ENCODE peak calls at places on chromosomes 16 and 17, in four cellular contexts. One of them, this sample, is unnamed.

GRCh38 chr17:74682028-74682427 is 30.7 kb downstream of the CD300LF start:
- DNase-seq in K562: no peak
- DNase-seq in HCT116: no peak
- DNase-seq in HepG2: no peak
- DNase-seq in this sample: no peak

GRCh38 chr16:77594798-77595625 is 127.3 kb upstream of the NUDT7 start:
- DNase-seq in K562: no peak
- DNase-seq in HCT116: no peak
- DNase-seq in HepG2: no peak
- DNase-seq in this sample: peak

GRCh38 chr16:47965439-47965838 is 190.4 kb downstream of the ABCC12 start:
- DNase-seq in K562: no peak
- DNase-seq in HCT116: no peak
- DNase-seq in HepG2: no peak
- DNase-seq in this sample: no peak

GRCh38 chr16:8861563-8862308 is 7.1 kb downstream of the CARHSP1 start:
- DNase-seq in HepG2: peak
- DNase-seq in K562: no peak
- DNase-seq in HCT116: no peak
- DNase-seq in this sample: no peak

GRCh38 chr16:57475711-57476339 is 10.5 kb downstream of the DOK4 start:
- DNase-seq in HepG2: peak
- DNase-seq in HCT116: peak
- DNase-seq in K562: peak
- DNase-seq in this sample: peak

GRCh38 chr16:18048858-18049257 is 287.7 kb downstream of the NPIPA8 start:
- DNase-seq in HepG2: no peak
- DNase-seq in HCT116: no peak
- DNase-seq in K562: no peak
- DNase-seq in this sample: no peak

GRCh38 chr17:79986441-79987186 is 49.1 kb downstream of the TBC1D16 start:
- DNase-seq in HepG2: peak
- DNase-seq in HCT116: no peak
- DNase-seq in K562: no peak
- DNase-seq in this sample: no peak

GRCh38 chr16:23950898-23951297 is 115.1 kb downstream of the PRKCB start:
- DNase-seq in HCT116: no peak
- DNase-seq in K562: no peak
- DNase-seq in HepG2: no peak
- DNase-seq in this sample: no peak

GRCh38 chr16:62225675-62226074 is 189.4 kb upstream of the CDH8 start:
- DNase-seq in HCT116: no peak
- DNase-seq in K562: peak
- DNase-seq in HepG2: peak
- DNase-seq in this sample: no peak

GRCh38 chr16:23258919-23259237 is 43.2 kb upstream of the SCNN1B start:
- DNase-seq in HCT116: no peak
- DNase-seq in HepG2: no peak
- DNase-seq in K562: no peak
- DNase-seq in this sample: no peak

GRCh38 chr17:79043191-79043930 is 19.4 kb downstream of the C1QTNF1 start:
- DNase-seq in HepG2: no peak
- DNase-seq in HCT116: no peak
- DNase-seq in K562: no peak
- DNase-seq in this sample: no peak

GRCh38 chr17:43171761-43172487 is 910 bp downstream of the NBR1 start:
- DNase-seq in HepG2: peak
- DNase-seq in HCT116: peak
- DNase-seq in K562: no peak
- DNase-seq in this sample: peak

GRCh38 chr16:87365021-87365713 is 18.4 kb downstream of the FBXO31 start:
- DNase-seq in K562: no peak
- DNase-seq in HepG2: no peak
- DNase-seq in HCT116: no peak
- DNase-seq in this sample: no peak

GRCh38 chr17:77541995-77542394 is 401.2 kb downstream of the SEC14L1 start:
- DNase-seq in HCT116: no peak
- DNase-seq in K562: peak
- DNase-seq in HepG2: no peak
- DNase-seq in this sample: no peak

GRCh38 chr17:57756941-57757340 is 11.8 kb upstream of the CCDC182 start:
- DNase-seq in K562: no peak
- DNase-seq in HepG2: peak
- DNase-seq in HCT116: no peak
- DNase-seq in this sample: no peak

GRCh38 chr17:6423931-6424330 is 11.0 kb downstream of the AIPL1 start:
- DNase-seq in K562: no peak
- DNase-seq in HepG2: no peak
- DNase-seq in HCT116: no peak
- DNase-seq in this sample: no peak

GRCh38 chr16:49013727-49014080 is 267.9 kb downstream of the CBLN1 start:
- DNase-seq in HCT116: no peak
- DNase-seq in K562: no peak
- DNase-seq in HepG2: no peak
- DNase-seq in this sample: no peak

GRCh38 chr17:11559601-11560000 is 38.7 kb upstream of the DNAH9 start:
- DNase-seq in HepG2: no peak
- DNase-seq in HCT116: no peak
- DNase-seq in K562: no peak
- DNase-seq in this sample: no peak

GRCh38 chr17:18026408-18026776 is 12.6 kb downstream of the ATPAF2 start:
- DNase-seq in HepG2: no peak
- DNase-seq in K562: no peak
- DNase-seq in HCT116: no peak
- DNase-seq in this sample: peak

GRCh38 chr17:45388604-45389325 is 43.9 kb downstream of the ARHGAP27 start:
- DNase-seq in K562: no peak
- DNase-seq in HepG2: no peak
- DNase-seq in HCT116: no peak
- DNase-seq in this sample: no peak

GRCh38 chr16:65122974-65123845 is 1.3 kb upstream of the CDH11 start:
- DNase-seq in HepG2: no peak
- DNase-seq in HCT116: no peak
- DNase-seq in K562: no peak
- DNase-seq in this sample: no peak

GRCh38 chr16:16867994-16868393 is 489.1 kb downstream of the NPIPA7 start:
- DNase-seq in HCT116: no peak
- DNase-seq in K562: no peak
- DNase-seq in HepG2: no peak
- DNase-seq in this sample: no peak

GRCh38 chr16:22692916-22693646 is 120.9 kb upstream of the HS3ST2 start:
- DNase-seq in HepG2: no peak
- DNase-seq in K562: no peak
- DNase-seq in HCT116: no peak
- DNase-seq in this sample: no peak

GRCh38 chr17:61158372-61158771 is 241.3 kb upstream of the TBX2 start:
- DNase-seq in K562: no peak
- DNase-seq in HepG2: no peak
- DNase-seq in HCT116: no peak
- DNase-seq in this sample: no peak

GRCh38 chr17:81549826-81550225 is 2.3 kb downstream of the FAAP100 start:
- DNase-seq in K562: no peak
- DNase-seq in HCT116: no peak
- DNase-seq in HepG2: no peak
- DNase-seq in this sample: no peak

DNA sequence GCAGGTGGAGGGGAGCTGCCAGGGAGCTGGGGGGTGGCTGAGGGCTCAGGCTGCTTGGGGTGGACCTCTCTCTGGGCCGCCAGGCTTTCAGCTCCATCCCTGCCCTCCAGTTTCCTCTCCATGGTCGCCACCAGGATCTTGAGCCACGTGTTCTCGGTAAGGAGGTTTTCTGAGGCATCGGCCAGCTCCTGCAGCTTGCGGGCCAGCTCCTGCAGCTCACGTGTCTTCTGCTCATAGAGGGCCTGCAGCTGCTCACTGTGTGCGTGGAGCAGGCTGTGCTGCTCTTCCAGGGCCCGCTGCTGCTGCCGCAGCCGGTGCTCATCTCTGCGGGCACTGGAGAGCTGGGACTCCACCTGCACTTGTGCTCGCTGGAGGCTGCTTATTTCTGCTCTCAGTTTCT is 11.0 kb downstream of the SNN start:
- DNase-seq in HCT116: no peak
- DNase-seq in K562: no peak
- DNase-seq in HepG2: no peak
- DNase-seq in this sample: no peak
- TF ChIP-seq POLR2A in HCT116: no peak
- TF ChIP-seq POLR2A in K562: no peak
- TF ChIP-seq POLR2A in HepG2: no peak
- TF ChIP-seq POLR2A in this sample: no peak

GRCh38 chr17:49315974-49316570 is 46.0 kb downstream of the ZNF652 start:
- DNase-seq in HCT116: no peak
- DNase-seq in HepG2: no peak
- DNase-seq in K562: no peak
- DNase-seq in this sample: no peak
- H3K9ac ChIP-seq in HCT116: no peak
- H3K9ac ChIP-seq in HepG2: no peak
- H3K9ac ChIP-seq in K562: no peak
- H3K9ac ChIP-seq in this sample: no peak

GRCh38 chr16:30652718-30653117 is 2.0 kb downstream of the PRR14 start:
- DNase-seq in HepG2: no peak
- DNase-seq in K562: no peak
- DNase-seq in HCT116: no peak
- DNase-seq in this sample: no peak

GRCh38 chr16:30652005-30652296 is 1.2 kb downstream of the PRR14 start:
- DNase-seq in HepG2: no peak
- DNase-seq in HCT116: no peak
- DNase-seq in K562: no peak
- DNase-seq in this sample: no peak

GRCh38 chr16:30649725-30650368 is 913 bp upstream of the PRR14 start:
- DNase-seq in K562: no peak
- DNase-seq in HCT116: no peak
- DNase-seq in HepG2: no peak
- DNase-seq in this sample: no peak

GRCh38 chr16:30651124-30652004 is 604 bp downstream of the PRR14 start:
- DNase-seq in HCT116: no peak
- DNase-seq in K562: peak
- DNase-seq in HepG2: peak
- DNase-seq in this sample: peak

GRCh38 chr16:30650369-30651123 is at the start of gene PRR14:
- DNase-seq in K562: peak
- DNase-seq in HepG2: peak
- DNase-seq in HCT116: peak
- DNase-seq in this sample: peak
- TF ChIP-seq POLR2A in K562: peak
- TF ChIP-seq POLR2A in HepG2: no peak
- TF ChIP-seq POLR2A in HCT116: no peak
- TF ChIP-seq POLR2A in this sample: peak

GRCh38 chr16:2675714-2676113 is 6.6 kb upstream of the KCTD5 start:
- DNase-seq in HepG2: no peak
- DNase-seq in HCT116: peak
- DNase-seq in K562: no peak
- DNase-seq in this sample: no peak

GRCh38 chr16:2675021-2675420 is 7.3 kb upstream of the KCTD5 start:
- DNase-seq in HCT116: no peak
- DNase-seq in HepG2: no peak
- DNase-seq in K562: no peak
- DNase-seq in this sample: no peak

GRCh38 chr16:2673066-2673999 is 9.0 kb upstream of the KCTD5 start:
- DNase-seq in HCT116: peak
- DNase-seq in HepG2: peak
- DNase-seq in K562: peak
- DNase-seq in this sample: peak

GRCh38 chr16:2671741-2672140 is 10.6 kb upstream of the KCTD5 start:
- DNase-seq in K562: no peak
- DNase-seq in HCT116: no peak
- DNase-seq in HepG2: no peak
- DNase-seq in this sample: no peak
- H3K9ac ChIP-seq in K562: peak
- H3K9ac ChIP-seq in HCT116: no peak
- H3K9ac ChIP-seq in HepG2: no peak
- H3K9ac ChIP-seq in this sample: no peak

This sample was measured in endothelial cell of umbilical vein.